ENCODE peak calls at places on chromosomes 4 and X, in ten cellular contexts. Z is gastrocnemius medialis, Q is HCT116, J is IMR-90, S is Peyer's patch, N is breast epithelium, C is suprapubic skin, D is spleen, X is upper lobe of left lung, F is tibial nerve. R is an unnamed sample.

GRCh38 chr4:11354531-11354930 is 74.2 kb downstream of the HS3ST1 start:
- DNase-seq in N (no peak), X (no peak), S (no peak), F (no peak), J (no peak), Z (no peak), Q (no peak), D (no peak), C (no peak), R (peak; percentile 21)

GRCh38 chrX:83508006-83508405 is at the start of gene POU3F4:
- DNase-seq in Q (no peak), D (no peak), Z (no peak), S (no peak), X (peak; percentile 15), J (no peak), N (no peak), F (no peak), C (no peak), R (no peak)

GRCh38 chr4:39718366-39719323 is 20.7 kb downstream of the UBE2K start:
- DNase-seq in D (no peak), F (no peak), Q (no peak), J (no peak), Z (no peak), C (no peak), S (no peak), N (no peak), X (peak; percentile 80), R (no peak)

GRCh38 chr4:5133201-5133600 is 81.9 kb downstream of the STK32B start:
- DNase-seq in J (no peak), N (no peak), F (no peak), Q (no peak), Z (no peak), X (no peak), C (no peak), D (no peak), S (no peak), R (no peak)

GRCh38 chrX:130095249-130095648 is 15.0 kb downstream of the ELF4 start:
- DNase-seq in F (no peak), X (no peak), D (no peak), N (no peak), Z (no peak), Q (no peak), C (no peak), J (no peak), S (no peak), R (no peak)

GRCh38 chr4:3605491-3605890 is 73.3 kb upstream of the LRPAP1 start:
- DNase-seq in Q (no peak), Z (no peak), C (no peak), D (no peak), J (no peak), S (no peak), X (no peak), N (no peak), F (no peak), R (no peak)

GRCh38 chr4:80172203-80172602 is 25.1 kb upstream of the PRDM8 start:
- DNase-seq in S (no peak), N (no peak), Z (no peak), X (no peak), Q (no peak), J (no peak), D (no peak), F (no peak), C (no peak), R (no peak)

GRCh38 chr4:8871417-8872401 is at the start of gene HMX1:
- DNase-seq in C (no peak), D (no peak), N (no peak), J (no peak), X (peak; percentile 74), S (no peak), Z (no peak), F (no peak), Q (no peak), R (no peak)

GRCh38 chr4:153209410-153209809 is 5.2 kb downstream of the TRIM2 start:
- DNase-seq in C (no peak), Z (no peak), X (no peak), S (no peak), Q (no peak), F (no peak), D (no peak), J (no peak), N (no peak), R (no peak)

GRCh38 chr4:10998826-10999225 is 314.3 kb upstream of the CLNK start:
- DNase-seq in N (no peak), F (no peak), S (no peak), X (no peak), J (no peak), Q (no peak), D (no peak), Z (no peak), C (no peak), R (peak; percentile 50)

GRCh38 chr4:69731261-69731660 is 29.2 kb downstream of the SULT1B1 start:
- DNase-seq in F (no peak), C (no peak), J (no peak), X (no peak), D (no peak), Z (no peak), Q (no peak), S (no peak), N (no peak), R (no peak)

GRCh38 chr4:30757357-30757756 is 37.2 kb downstream of the PCDH7 start:
- DNase-seq in X (no peak), D (no peak), Q (peak; percentile 98), S (no peak), J (peak; percentile 92), C (no peak), F (no peak), N (no peak), Z (no peak), R (no peak)

GRCh38 chrX:21932277-21932996 is 8.1 kb upstream of the SMS start:
- DNase-seq in N (no peak), C (no peak), J (peak; percentile 97), Z (peak; percentile 30), F (no peak), S (no peak), Q (no peak), D (no peak), X (no peak), R (no peak)

GRCh38 chr4:175705407-175705806 is 106.7 kb downstream of the GPM6A start:
- DNase-seq in F (no peak), X (no peak), J (no peak), N (peak; percentile 65), D (no peak), Z (no peak), Q (no peak), S (no peak), C (no peak), R (no peak)

DNA sequence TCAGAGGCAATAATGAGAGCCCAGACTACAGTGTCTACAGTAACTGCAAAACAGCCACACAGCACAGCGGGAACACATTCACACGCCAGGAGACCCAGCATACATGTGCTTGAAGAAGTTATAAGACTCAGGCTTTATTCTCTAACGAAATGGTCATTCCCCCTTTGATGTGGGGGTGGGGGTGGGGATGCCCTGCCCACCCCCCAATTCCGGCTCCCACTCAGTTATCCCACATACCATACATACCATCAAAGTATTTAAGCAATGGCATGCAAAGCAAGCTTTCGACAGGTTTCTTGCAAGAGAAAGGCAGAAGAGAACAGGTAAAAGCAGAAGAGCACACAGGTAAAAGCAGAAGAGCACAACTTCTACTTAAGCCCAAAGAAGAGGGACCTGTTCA is 3.6 kb downstream of the MECP2 start:
- DNase-seq in Q (no peak), C (no peak), X (no peak), Z (no peak), S (no peak), D (no peak), J (no peak), N (no peak), F (no peak), R (no peak)
- H3K4me1 ChIP-seq in Q (peaks cover 8% of the 10 kb centered on the region), C (peaks cover 27% of the 10 kb centered on the region), X (peaks cover 39% of the 10 kb centered on the region), Z (peaks cover 44% of the 10 kb centered on the region), S (no peaks in the 10 kb centered on the region), D (peaks cover 52% of the 10 kb centered on the region), J (peaks cover 5% of the 10 kb centered on the region), N (no peaks in the 10 kb centered on the region), F (peaks cover 4% of the 10 kb centered on the region), R (peaks cover 61% of the 10 kb centered on the region)

GRCh38 chrX:2330487-2330886 is 170.3 kb downstream of the DHRSX start:
- DNase-seq in S (no peak), Z (no peak), J (no peak), D (no peak), F (no peak), N (no peak), C (no peak), Q (no peak), X (no peak), R (no peak)

GRCh38 chrX:2327423-2327822 is 173.4 kb downstream of the DHRSX start:
- DNase-seq in X (no peak), S (no peak), D (no peak), C (no peak), J (no peak), F (no peak), N (no peak), Q (no peak), Z (no peak), R (no peak)

GRCh38 chrX:2334237-2334636 is 166.5 kb downstream of the DHRSX start:
- DNase-seq in N (no peak), C (no peak), D (no peak), Z (peak; percentile 48), Q (no peak), X (no peak), S (no peak), F (no peak), J (no peak), R (no peak)

GRCh38 chrX:2336181-2336580 is 164.6 kb downstream of the DHRSX start:
- DNase-seq in D (no peak), F (no peak), J (no peak), S (no peak), C (no peak), X (no peak), Q (no peak), N (no peak), Z (no peak), R (no peak)

GRCh38 chrX:2330910-2331309 is 169.9 kb downstream of the DHRSX start:
- DNase-seq in S (no peak), Z (no peak), N (no peak), C (no peak), Q (no peak), X (no peak), D (no peak), J (no peak), F (no peak), R (no peak)
- TF ChIP-seq POLR2A in S (no peak), Z (no peak), N (no peak), C (no peak), Q (no peak), X (no peak), D (no peak), J (no peak), F (no peak), R (no peak)

GRCh38 chr4:151620066-151620465 is 140.7 kb downstream of the GATB start:
- DNase-seq in F (no peak), C (no peak), S (no peak), N (no peak), Z (no peak), Q (no peak), J (no peak), X (no peak), D (no peak), R (no peak)
- H3K27ac ChIP-seq in F (no peak overlapping the region), C (no peak overlapping the region), S (no peak overlapping the region), N (no peak overlapping the region), Z (no peak overlapping the region), Q (no peak overlapping the region), J (no peak overlapping the region), X (no peak overlapping the region), D (no peak overlapping the region), R (no peak overlapping the region)

DNA sequence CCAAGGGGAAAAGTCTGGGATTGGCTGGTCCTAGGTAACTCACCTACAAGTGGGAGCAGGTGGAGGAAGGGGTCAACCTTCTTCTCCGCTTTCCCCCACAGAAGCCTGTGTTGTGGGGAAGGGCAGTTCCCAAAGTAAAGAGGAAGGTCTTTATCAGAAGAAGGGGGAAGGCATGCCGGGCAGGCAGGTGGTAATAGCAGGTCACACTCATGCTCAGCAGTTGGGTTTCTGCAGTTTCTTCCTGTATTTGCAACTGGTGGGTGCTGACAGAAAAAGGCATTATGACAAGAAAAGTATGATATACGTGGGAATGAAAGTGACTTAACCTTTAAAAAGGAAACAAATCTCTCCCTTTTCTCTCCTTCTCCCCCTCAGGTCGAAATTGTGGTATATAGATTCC is 3.6 kb downstream of the MTMR1 start:
- DNase-seq in Q (no peak), D (peak; percentile 81), F (no peak), S (peak; percentile 40), C (no peak), Z (no peak), J (no peak), N (no peak), X (no peak), R (no peak)
- H3K4me1 ChIP-seq in Q (peaks cover 7% of the 10 kb centered on the region), D (peaks cover 47% of the 10 kb centered on the region), F (no peaks in the 10 kb centered on the region), S (peaks cover 3% of the 10 kb centered on the region), C (peaks cover 25% of the 10 kb centered on the region), Z (peaks cover 5% of the 10 kb centered on the region), J (peaks cover 2% of the 10 kb centered on the region), N (peaks cover 6% of the 10 kb centered on the region), X (peaks cover 4% of the 10 kb centered on the region), R (peaks cover 15% of the 10 kb centered on the region)